ENCODE peak calls at places on chromosome 18, in six cellular contexts. X is mesothelial cell of epicardium, M is endothelial cell, V is upper lobe of right lung, Y is psoas muscle, U is neural crest cell. A is an unnamed sample.

GRCh38 chr18:53605198-53605597 is 619.3 kb downstream of the MBD2 start:
- DNase-seq in X (no peak), M (no peak), U (no peak), V (no peak), Y (no peak), A (no peak)

GRCh38 chr18:10035306-10035991 is 121.6 kb downstream of the VAPA start:
- DNase-seq in M (no peak), U (no peak), Y (no peak), V (peak; percentile 81), X (no peak), A (peak; percentile 78)

GRCh38 chr18:54086046-54086802 is 138.2 kb downstream of the MBD2 start:
- DNase-seq in X (no peak), M (no peak), U (no peak), Y (no peak), V (no peak), A (no peak)

GRCh38 chr18:59724116-59724515 is 26.9 kb upstream of the CCBE1 start:
- DNase-seq in X (no peak), M (no peak), Y (no peak), V (no peak), U (no peak), A (no peak)

GRCh38 chr18:33459612-33460011 is 19.1 kb upstream of the CCDC178 start:
- DNase-seq in U (no peak), X (no peak), Y (no peak), V (no peak), M (no peak), A (no peak)

GRCh38 chr18:31511098-31511497 is 13.1 kb downstream of the DSG2 start:
- DNase-seq in M (no peak), V (no peak), Y (no peak), U (no peak), X (no peak), A (no peak)

GRCh38 chr18:63240541-63241316 is 78.8 kb downstream of the BCL2 start:
- DNase-seq in M (no peak), U (no peak), X (no peak), Y (no peak), V (no peak), A (no peak)

GRCh38 chr18:23369231-23369630 is 83.9 kb upstream of the RIOK3 start:
- DNase-seq in Y (no peak), V (no peak), M (no peak), U (peak; percentile 12), X (no peak), A (no peak)

GRCh38 chr18:24190590-24190989 is 51.7 kb downstream of the CABYR start:
- DNase-seq in U (no peak), M (no peak), X (no peak), V (no peak), Y (no peak), A (no peak)

GRCh38 chr18:69845588-69846506 is 101.8 kb downstream of the CD226 start:
- DNase-seq in X (no peak), M (no peak), Y (no peak), U (no peak), V (no peak), A (no peak)

GRCh38 chr18:78199002-78199401 is 780.6 kb upstream of the SALL3 start:
- DNase-seq in V (no peak), M (no peak), Y (no peak), U (no peak), X (no peak), A (no peak)

GRCh38 chr18:36411745-36412168 is 114.2 kb downstream of the FHOD3 start:
- DNase-seq in M (peak; percentile 61), Y (no peak), U (no peak), V (no peak), X (no peak), A (no peak)

GRCh38 chr18:475202-475624 is 25.3 kb downstream of the COLEC12 start:
- DNase-seq in V (no peak), X (no peak), Y (no peak), M (peak; percentile 55), U (no peak), A (no peak)

GRCh38 chr18:31410716-31411483 is 34.3 kb downstream of the DSG4 start:
- DNase-seq in V (no peak), U (no peak), M (no peak), X (no peak), Y (no peak), A (no peak)

GRCh38 chr18:30409120-30409519 is 633.4 kb downstream of the DSC3 start:
- DNase-seq in V (no peak), X (no peak), M (no peak), U (no peak), Y (no peak), A (no peak)

GRCh38 chr18:53004798-53005197 is 664.8 kb downstream of the DCC start:
- DNase-seq in V (no peak), U (no peak), M (no peak), X (no peak), Y (no peak), A (no peak)

GRCh38 chr18:37499008-37499407 is 66.6 kb downstream of the CELF4 start:
- DNase-seq in M (no peak), Y (no peak), U (no peak), X (no peak), V (no peak), A (no peak)

GRCh38 chr18:7902399-7902839 is 335.3 kb downstream of the PTPRM start:
- DNase-seq in M (no peak), U (no peak), X (no peak), Y (peak; percentile 51), V (no peak), A (no peak)

GRCh38 chr18:77234504-77235365 is 14.9 kb upstream of the GALR1 start:
- DNase-seq in X (no peak), V (no peak), U (no peak), M (no peak), Y (no peak), A (no peak)

GRCh38 chr18:78643981-78644380 is 335.6 kb upstream of the SALL3 start:
- DNase-seq in V (no peak), M (no peak), Y (no peak), U (no peak), X (no peak), A (no peak)

GRCh38 chr18:38297910-38298309 is 732.3 kb upstream of the CELF4 start:
- DNase-seq in X (no peak), V (no peak), U (no peak), M (no peak), Y (no peak), A (no peak)

GRCh38 chr18:9233771-9234440 is 97.3 kb downstream of the ANKRD12 start:
- DNase-seq in Y (no peak), X (no peak), V (no peak), M (no peak), U (no peak), A (no peak)

GRCh38 chr18:74654637-74655036 is 57.0 kb downstream of the ZNF407 start:
- DNase-seq in X (no peak), V (no peak), U (no peak), Y (no peak), M (no peak), A (no peak)

GRCh38 chr18:49013961-49014604 is 63.3 kb upstream of the SMAD7 start:
- DNase-seq in Y (peak; percentile 35), X (peak; percentile 11), V (peak; percentile 32), U (no peak), M (no peak), A (peak; percentile 41)

GRCh38 chr18:49008716-49009115 is 58.0 kb upstream of the SMAD7 start:
- DNase-seq in M (no peak), Y (peak; percentile 28), X (no peak), V (no peak), U (no peak), A (peak; percentile 26)

GRCh38 chr18:49014605-49015267 is 64.0 kb upstream of the SMAD7 start:
- DNase-seq in X (no peak), U (no peak), Y (peak; percentile 22), M (no peak), V (no peak), A (no peak)

GRCh38 chr18:49008156-49008555 is 57.4 kb upstream of the SMAD7 start:
- DNase-seq in X (no peak), M (no peak), V (no peak), U (no peak), Y (peak; percentile 2), A (no peak)

GRCh38 chr18:49011291-49011746 is 60.6 kb upstream of the SMAD7 start:
- DNase-seq in V (peak; percentile 47), U (no peak), M (no peak), X (peak; percentile 17), Y (peak; percentile 23), A (peak; percentile 23)
- TF ChIP-seq CTCF in V (no peak), U (no peak), M (no peak), X (no peak), Y (no peak), A (no peak)

GRCh38 chr18:27014841-27015240 is 149.3 kb upstream of the AQP4 start:
- DNase-seq in V (no peak), M (no peak), X (no peak), Y (no peak), U (no peak), A (no peak)

GRCh38 chr18:27017901-27018500 is 152.5 kb upstream of the AQP4 start:
- DNase-seq in X (no peak), U (no peak), V (no peak), Y (no peak), M (no peak), A (no peak)
- TF ChIP-seq CTCF in X (peak; percentile 42), U (peak; percentile 79), V (peak; percentile 38), Y (peak; percentile 59), M (peak; percentile 67), A (peak; percentile 31)

GRCh38 chr18:12060182-12060870 is 33.3 kb upstream of the ANKRD62 start:
- DNase-seq in U (no peak), V (no peak), Y (no peak), X (no peak), M (no peak), A (no peak)

GRCh38 chr18:12056884-12057402 is 36.7 kb upstream of the ANKRD62 start:
- DNase-seq in M (no peak), Y (no peak), U (no peak), V (no peak), X (no peak), A (no peak)

GRCh38 chr18:12059334-12060181 is 34.1 kb upstream of the ANKRD62 start:
- DNase-seq in V (no peak), X (no peak), M (no peak), U (no peak), Y (no peak), A (no peak)

GRCh38 chr18:12056034-12056883 is 37.4 kb upstream of the ANKRD62 start:
- DNase-seq in X (no peak), U (no peak), V (no peak), Y (no peak), M (no peak), A (no peak)

DNA sequence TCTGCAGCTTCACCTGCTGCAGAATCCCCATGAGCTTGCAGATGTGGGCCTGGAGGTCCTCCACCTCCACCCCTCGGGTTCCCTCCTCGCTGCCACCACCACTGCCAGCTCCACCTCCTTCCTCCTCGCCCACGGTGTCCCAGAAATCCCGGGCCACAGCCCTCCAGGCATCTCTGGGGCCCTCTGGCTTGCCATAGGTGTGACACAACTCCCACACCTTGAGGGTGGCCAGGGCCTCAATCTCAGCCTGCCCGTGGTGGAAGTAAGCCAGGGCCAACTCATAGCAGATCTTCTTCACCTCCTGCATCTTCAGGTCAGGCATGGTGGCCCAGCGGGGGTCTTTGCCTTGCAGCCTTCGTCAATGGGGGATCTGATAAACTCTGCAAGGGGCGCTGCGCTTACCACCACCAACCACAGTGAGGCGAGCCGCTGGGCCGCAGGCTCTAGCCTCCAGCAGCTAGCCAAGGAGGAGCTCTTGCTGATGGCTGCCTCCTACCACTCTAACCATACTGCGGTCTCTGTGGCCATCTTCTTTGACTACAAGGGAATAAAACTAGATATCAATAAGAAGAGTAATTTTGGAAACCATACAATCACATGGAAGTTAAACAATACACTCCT is 36.1 kb upstream of the ANKRD62 start:
- DNase-seq in V (no peak), Y (no peak), U (no peak), X (no peak), M (no peak), A (no peak)
- TF ChIP-seq CTCF in V (no peak), Y (no peak), U (no peak), X (no peak), M (peak; percentile 11), A (no peak)

GRCh38 chr18:3380384-3380961 is 69.5 kb upstream of the TGIF1 start:
- DNase-seq in Y (peak; percentile 54), U (no peak), V (no peak), M (no peak), X (no peak), A (no peak)
- TF ChIP-seq CTCF in Y (no peak), U (no peak), V (peak; percentile 7), M (no peak), X (no peak), A (no peak)